ENCODE peak calls at places on chromosome 20, in seven cellular contexts. E, J, Z, T, F, R and L are unnamed samples.

GRCh38 chr20:63772781-63773520 is 33.4 kb downstream of the SLC2A4RG start:
- DNase-seq in E (no peak), J (no peak), Z (no peak), T (no peak), F (no peak), R (peak; percentile 60), L (no peak)

GRCh38 chr20:18001131-18001921 is 32.5 kb downstream of the MGME1 start:
- DNase-seq in E (peak; percentile 38), J (no peak), Z (no peak), T (no peak), F (no peak), R (no peak), L (no peak)

GRCh38 chr20:44580581-44581268 is 1.7 kb upstream of the PKIG start:
- DNase-seq in E (no peak), J (no peak), Z (no peak), T (no peak), F (no peak), R (no peak), L (no peak)

GRCh38 chr20:23870461-23870860 is 9.1 kb downstream of the CST5 start:
- DNase-seq in E (no peak), J (no peak), Z (no peak), T (no peak), F (no peak), R (no peak), L (no peak)

GRCh38 chr20:2872304-2873009 is 824 bp upstream of the PTPRA start:
- DNase-seq in E (peak; percentile 71), J (peak; percentile 70), Z (peak; percentile 70), T (peak; percentile 73), F (no peak), R (peak; percentile 85), L (peak; percentile 22)

GRCh38 chr20:4637081-4637797 is 84.5 kb upstream of the PRND start:
- DNase-seq in E (peak; percentile 22), J (no peak), Z (no peak), T (no peak), F (no peak), R (peak; percentile 13), L (no peak)

GRCh38 chr20:57391439-57392129 is 388 bp downstream of the RBM38 start:
- DNase-seq in E (no peak), J (no peak), Z (no peak), T (no peak), F (no peak), R (peak; percentile 85), L (no peak)

GRCh38 chr20:7770578-7770977 is 169.7 kb downstream of the HAO1 start:
- DNase-seq in E (no peak), J (no peak), Z (peak; percentile 98), T (no peak), F (no peak), R (no peak), L (peak; percentile 98)

GRCh38 chr20:54167909-54168872 is 5.6 kb downstream of the CYP24A1 start:
- DNase-seq in E (no peak), J (no peak), Z (peak; percentile 40), T (no peak), F (no peak), R (no peak), L (no peak)

GRCh38 chr20:24619212-24619611 is 149.8 kb downstream of the SYNDIG1 start:
- DNase-seq in E (no peak), J (no peak), Z (no peak), T (no peak), F (no peak), R (no peak), L (no peak)

GRCh38 chr20:1469306-1469905 is 2.8 kb upstream of the NSFL1C start:
- DNase-seq in E (no peak), J (no peak), Z (no peak), T (no peak), F (no peak), R (no peak), L (no peak)

GRCh38 chr20:50121858-50122271 is 8.9 kb upstream of the UBE2V1 start:
- DNase-seq in E (peak; percentile 58), J (no peak), Z (peak; percentile 26), T (no peak), F (no peak), R (peak; percentile 72), L (no peak)

GRCh38 chr20:38363004-38363747 is 16.9 kb downstream of the LBP start:
- DNase-seq in E (no peak), J (no peak), Z (no peak), T (no peak), F (no peak), R (no peak), L (no peak)